ENCODE peak calls at places on chromosomes 2 and 18, in nine cellular contexts. V, S, U, F, W, Z, A, O and I are unnamed samples.

GRCh38 chr2:19368760-19369159 is 10.3 kb upstream of the OSR1 start:
- DNase-seq in O (no peak), V (no peak), F (no peak), W (no peak), A (no peak), S (no peak), Z (no peak), U (no peak), I (no peak)

GRCh38 chr2:67840460-67841068 is 222.2 kb downstream of the C1D start:
- DNase-seq in U (no peak), A (peak; percentile 56), S (no peak), Z (peak; percentile 62), V (peak; percentile 65), W (peak; percentile 78), O (peak; percentile 23), F (no peak), I (peak; percentile 20)

GRCh38 chr18:7452331-7452730 is 114.8 kb upstream of the PTPRM start:
- DNase-seq in F (no peak), A (peak; percentile 43), U (no peak), O (no peak), Z (peak; percentile 26), S (no peak), W (peak; percentile 37), V (peak; percentile 58), I (peak; percentile 8)

GRCh38 chr2:207408086-207408794 is 121.5 kb upstream of the CREB1 start:
- DNase-seq in A (no peak), Z (no peak), W (no peak), O (no peak), F (no peak), V (peak; percentile 73), U (no peak), S (no peak), I (no peak)

GRCh38 chr2:131039908-131040660 is 53.2 kb downstream of the FAM168B start:
- DNase-seq in V (no peak), A (no peak), S (no peak), O (peak; percentile 69), W (peak; percentile 26), F (no peak), U (no peak), Z (peak; percentile 35), I (no peak)

GRCh38 chr2:198706683-198707082 is 751.1 kb downstream of the SATB2 start:
- DNase-seq in A (no peak), F (no peak), S (no peak), U (no peak), Z (no peak), O (no peak), V (no peak), W (no peak), I (no peak)

GRCh38 chr2:165950438-165950837 is 3.1 kb downstream of the TTC21B start:
- DNase-seq in Z (no peak), A (no peak), S (no peak), F (no peak), O (no peak), W (no peak), U (no peak), V (no peak), I (no peak)

GRCh38 chr2:9990735-9991134 is 39.2 kb downstream of the GRHL1 start:
- DNase-seq in S (no peak), O (no peak), A (no peak), F (no peak), V (no peak), W (peak; percentile 70), Z (no peak), U (no peak), I (no peak)

GRCh38 chr18:76348267-76349066 is 146.6 kb downstream of the ZNF516 start:
- DNase-seq in S (no peak), F (no peak), U (no peak), A (no peak), O (no peak), W (no peak), Z (no peak), V (no peak), I (no peak)

GRCh38 chr2:1082456-1083205 is 132.0 kb downstream of the SNTG2 start:
- DNase-seq in F (no peak), O (no peak), Z (no peak), A (no peak), W (no peak), S (no peak), V (no peak), U (no peak), I (no peak)

GRCh38 chr2:88709117-88709739 is 17.8 kb downstream of the RPIA start:
- DNase-seq in A (no peak), U (no peak), Z (no peak), O (no peak), F (no peak), V (peak; percentile 45), S (no peak), W (no peak), I (no peak)

GRCh38 chr18:53649621-53650020 is 574.8 kb downstream of the MBD2 start:
- DNase-seq in U (no peak), O (no peak), A (no peak), W (no peak), F (no peak), Z (no peak), V (no peak), S (no peak), I (no peak)

GRCh38 chr2:16553222-16553621 is 112.4 kb downstream of the CYRIA start:
- DNase-seq in A (peak; percentile 20), U (no peak), Z (peak; percentile 11), S (peak; percentile 18), V (peak; percentile 15), F (peak; percentile 1), O (peak; percentile 28), W (no peak), I (peak; percentile 38)

GRCh38 chr18:55875330-55875933 is 287.4 kb upstream of the TCF4 start:
- DNase-seq in V (no peak), Z (no peak), U (no peak), F (no peak), S (no peak), W (no peak), O (no peak), A (no peak), I (no peak)

GRCh38 chr2:242038166-242038927 is 168.8 kb downstream of the RTP5 start:
- DNase-seq in S (no peak), Z (no peak), V (no peak), F (no peak), O (no peak), U (no peak), A (no peak), W (no peak), I (no peak)

GRCh38 chr2:101762451-101763171 is 65.1 kb downstream of the MAP4K4 start:
- DNase-seq in U (no peak), S (no peak), F (no peak), A (no peak), V (no peak), W (no peak), O (no peak), Z (no peak), I (no peak)

GRCh38 chr2:39584283-39584972 is 81.3 kb upstream of the TMEM178A start:
- DNase-seq in Z (no peak), S (no peak), O (no peak), A (no peak), W (no peak), U (peak; percentile 41), V (no peak), F (no peak), I (no peak)

GRCh38 chr18:49041677-49042570 is 91.2 kb upstream of the SMAD7 start:
- DNase-seq in S (no peak), Z (peak; percentile 28), U (no peak), V (peak; percentile 11), W (peak; percentile 67), F (peak; percentile 38), A (peak; percentile 11), O (peak; percentile 63), I (peak; percentile 66)

GRCh38 chr2:2846379-2847130 is 515.5 kb upstream of the MYT1L start:
- DNase-seq in A (no peak), S (no peak), O (no peak), Z (no peak), W (peak; percentile 79), U (no peak), V (peak; percentile 24), F (no peak), I (no peak)

GRCh38 chr2:216606551-216607527 is 26.4 kb upstream of the IGFBP2 start:
- DNase-seq in O (peak; percentile 48), W (no peak), U (no peak), S (no peak), V (no peak), A (no peak), Z (no peak), F (no peak), I (peak; percentile 93)

GRCh38 chr2:48319863-48320262 is 210.1 kb upstream of the STON1 start:
- DNase-seq in F (no peak), S (no peak), U (no peak), O (no peak), V (no peak), A (no peak), Z (peak; percentile 39), W (no peak), I (no peak)

GRCh38 chr2:132681766-132682165 is 11.8 kb upstream of the LYPD1 start:
- DNase-seq in V (no peak), U (no peak), W (no peak), Z (no peak), S (no peak), O (no peak), F (no peak), A (no peak), I (no peak)

GRCh38 chr2:160453111-160453820 is 40.3 kb downstream of the RBMS1 start:
- DNase-seq in V (no peak), U (peak; percentile 4), A (no peak), S (no peak), F (no peak), O (no peak), Z (no peak), W (no peak), I (no peak)

GRCh38 chr2:184765048-184765881 is 166.9 kb downstream of the ZNF804A start:
- DNase-seq in F (no peak), W (no peak), A (peak; percentile 31), U (no peak), O (no peak), S (no peak), V (no peak), Z (no peak), I (no peak)

GRCh38 chr2:71348302-71348701 is 16.7 kb downstream of the ZNF638 start:
- DNase-seq in U (no peak), W (no peak), V (no peak), F (no peak), Z (no peak), S (no peak), A (peak; percentile 18), O (peak; percentile 14), I (peak; percentile 41)

GRCh38 chr2:52904511-52904910 is 863.1 kb upstream of the CHAC2 start:
- DNase-seq in F (no peak), W (no peak), A (no peak), U (no peak), Z (no peak), S (no peak), V (no peak), O (no peak), I (no peak)

GRCh38 chr18:78672862-78673446 is 306.7 kb upstream of the SALL3 start:
- DNase-seq in V (no peak), Z (no peak), F (no peak), O (no peak), A (no peak), W (no peak), U (no peak), S (no peak), I (no peak)

GRCh38 chr2:46072146-46072820 is 224.9 kb upstream of the EPAS1 start:
- DNase-seq in U (no peak), A (no peak), W (no peak), Z (no peak), V (no peak), O (no peak), S (no peak), F (no peak), I (no peak)

GRCh38 chr2:121186261-121186660 is 98.7 kb downstream of the TFCP2L1 start:
- DNase-seq in O (no peak), F (no peak), S (no peak), V (no peak), Z (no peak), U (no peak), W (no peak), A (no peak), I (no peak)

GRCh38 chr18:58005885-58006523 is 38.0 kb upstream of the NEDD4L start:
- DNase-seq in F (no peak), O (no peak), U (no peak), S (no peak), W (no peak), V (peak; percentile 12), Z (no peak), A (no peak), I (no peak)

GRCh38 chr2:36516136-36516870 is 81.7 kb downstream of the FEZ2 start:
- DNase-seq in U (no peak), A (no peak), S (no peak), W (no peak), O (no peak), F (no peak), Z (no peak), V (no peak), I (no peak)